ENCODE peak calls at places on chromosomes 11 and 22, in four cellular contexts. Q is thyroid gland, D is pancreas, O is vagina. G is an unnamed sample. For H3K4me1, the result is how much of the 10 kb centered on the place peaks cover.

GRCh38 chr11:83054904-83055380 is 16.8 kb downstream of the RAB30 start:
- DNase-seq in Q (no peak), D (peak), O (no peak), G (no peak)

GRCh38 chr11:25566298-25567200 is 765.4 kb upstream of the ANO3 start:
- DNase-seq in Q (peak), D (peak), O (no peak), G (peak)

GRCh38 chr11:28144808-28145207 is 36.6 kb downstream of the METTL15 start:
- DNase-seq in Q (no peak), D (no peak), O (no peak), G (no peak)

GRCh38 chr11:2562181-2562581 is 117.4 kb downstream of the KCNQ1 start:
- DNase-seq in Q (no peak), D (peak), O (no peak), G (no peak)

GRCh38 chr11:7833527-7833926 is 36.8 kb upstream of the OR5P2 start:
- DNase-seq in Q (no peak), D (no peak), O (no peak), G (no peak)

GRCh38 chr11:119691020-119691666 is 37.9 kb downstream of the NECTIN1 start:
- DNase-seq in Q (no peak), D (no peak), O (no peak), G (no peak)

GRCh38 chr11:8336356-8337114 is 72.9 kb upstream of the LMO1 start:
- DNase-seq in Q (peak), D (no peak), O (no peak), G (no peak)

GRCh38 chr22:47919893-47920292 is 1157.4 kb downstream of the TBC1D22A start:
- DNase-seq in Q (no peak), D (no peak), O (no peak), G (no peak)

GRCh38 chr22:42754658-42755057 is 34.0 kb upstream of the A4GALT start:
- DNase-seq in Q (no peak), D (peak), O (no peak), G (no peak)

GRCh38 chr22:30947821-30948454 is 20.6 kb downstream of the MORC2 start:
- DNase-seq in Q (no peak), D (no peak), O (no peak), G (no peak)

GRCh38 chr11:119422505-119423416 is at the start of gene THY1:
- DNase-seq in Q (peak), D (no peak), O (no peak), G (no peak)

GRCh38 chr11:78290293-78291176 is 101.8 kb downstream of the USP35 start:
- DNase-seq in Q (no peak), D (no peak), O (no peak), G (peak)

GRCh38 chr22:27972732-27973698 is 54.0 kb upstream of the PITPNB start:
- DNase-seq in Q (no peak), D (no peak), O (no peak), G (no peak)

GRCh38 chr11:83025267-83025704 is 46.4 kb downstream of the RAB30 start:
- DNase-seq in Q (no peak), D (no peak), O (no peak), G (no peak)

GRCh38 chr11:46519351-46519750 is 74.5 kb downstream of the AMBRA1 start:
- DNase-seq in Q (no peak), D (no peak), O (no peak), G (no peak)

GRCh38 chr11:132111341-132111740 is 740.9 kb downstream of the NTM start:
- DNase-seq in Q (no peak), D (no peak), O (no peak), G (no peak)

GRCh38 chr22:17201285-17201945 is 17.8 kb downstream of the ADA2 start:
- DNase-seq in Q (no peak), D (peak), O (no peak), G (no peak)

GRCh38 chr22:17194213-17194612 is 25.0 kb downstream of the ADA2 start:
- DNase-seq in Q (no peak), D (no peak), O (no peak), G (no peak)

GRCh38 chr22:17199131-17199731 is 20.0 kb downstream of the ADA2 start:
- DNase-seq in Q (peak), D (no peak), O (no peak), G (no peak)

GRCh38 chr22:17198188-17199130 is 20.8 kb downstream of the ADA2 start:
- DNase-seq in Q (peak), D (no peak), O (no peak), G (no peak)
- H3K27ac ChIP-seq in Q (no peak), D (peak), O (no peak), G (peak)

GRCh38 chr22:22824340-22825212 is 63.0 kb upstream of the IGLL5 start:
- DNase-seq in Q (no peak), D (no peak), O (no peak), G (no peak)

GRCh38 chr22:22822106-22822505 is 65.5 kb upstream of the IGLL5 start:
- DNase-seq in Q (no peak), D (no peak), O (no peak), G (no peak)

GRCh38 chr22:22821340-22821739 is 66.3 kb upstream of the IGLL5 start:
- DNase-seq in Q (no peak), D (no peak), O (no peak), G (no peak)

GRCh38 chr22:22825213-22825593 is 62.4 kb upstream of the IGLL5 start:
- DNase-seq in Q (no peak), D (no peak), O (no peak), G (no peak)

DNA sequence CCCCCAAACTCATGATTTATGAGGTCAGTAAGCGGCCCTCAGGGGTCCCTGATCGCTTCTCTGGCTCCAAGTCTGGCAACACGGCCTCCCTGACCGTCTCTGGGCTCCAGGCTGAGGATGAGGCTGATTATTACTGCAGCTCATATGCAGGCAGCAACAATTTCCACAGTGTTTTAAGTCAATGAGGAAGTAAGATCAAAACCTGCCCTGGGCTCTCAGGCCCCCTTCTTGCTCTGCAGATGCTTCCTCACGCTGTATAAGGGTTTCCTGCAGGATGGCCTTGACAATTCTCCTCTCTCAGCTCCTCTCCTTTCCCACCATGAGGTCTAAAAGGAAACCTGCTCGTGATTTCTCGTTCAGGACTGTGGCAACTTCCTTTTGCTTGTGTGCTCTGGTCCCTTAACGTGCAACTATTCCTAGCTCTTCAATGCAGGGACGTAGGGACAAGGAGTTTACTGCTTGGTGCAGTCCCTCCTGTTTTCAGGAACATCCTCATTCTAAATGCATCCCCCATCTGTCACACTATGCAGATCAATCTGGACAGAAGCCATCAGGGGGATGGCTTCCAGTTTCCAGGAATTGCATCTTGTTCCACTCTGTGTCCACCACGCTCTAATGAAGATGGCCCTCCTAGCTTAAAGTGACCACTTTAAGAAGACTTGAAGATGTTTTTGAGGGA is 64.4 kb upstream of the IGLL5 start:
- DNase-seq in Q (no peak), D (no peak), O (no peak), G (no peak)
- H3K4me1 ChIP-seq in Q (under half), D (under half), O (under half), G (under half)

GRCh38 chr22:46546466-46547178 is 9.2 kb upstream of the CELSR1 start:
- DNase-seq in Q (peak), D (peak), O (peak), G (peak)
- H3K27ac ChIP-seq in Q (peak), D (peak), O (peak), G (peak)

GRCh38 chr11:20160425-20161229 is at the start of gene DBX1:
- DNase-seq in Q (no peak), D (no peak), O (no peak), G (no peak)
- H3K4me1 ChIP-seq in Q (under half), D (under half), O (under half), G (under half)

GRCh38 chr11:126363706-126364245 is 8.3 kb downstream of the ST3GAL4 start:
- DNase-seq in Q (no peak), D (no peak), O (no peak), G (no peak)
- H3K27ac ChIP-seq in Q (no peak), D (no peak), O (peak), G (no peak)

G was measured in lung.